ENCODE peak calls at places on chromosomes 2 and 18, in seven cellular contexts. A is IMR-90, F is H9, Q is mesendoderm, Z is trophoblast cell, R is H1, X is neuronal stem cell. L is an unnamed sample.

GRCh38 chr18:63126134-63127067 is 193.2 kb downstream of the BCL2 start:
- DNase-seq in X (no peak), F (no peak), R (no peak), Q (peak; percentile 54), Z (peak; percentile 37), A (no peak), L (no peak)

GRCh38 chr2:211457325-211457724 is 900.9 kb downstream of the CPS1 start:
- DNase-seq in A (no peak), R (no peak), F (no peak), Q (no peak), Z (no peak), X (no peak), L (no peak)

GRCh38 chr2:237591379-237591881 is 896 bp upstream of the RAB17 start:
- DNase-seq in X (no peak), A (no peak), Z (peak; percentile 98), R (no peak), Q (no peak), F (no peak), L (no peak)

GRCh38 chr2:96799623-96799935 is 16.5 kb upstream of the CNNM3 start:
- DNase-seq in Z (no peak), Q (no peak), A (no peak), R (no peak), X (no peak), F (no peak), L (no peak)

GRCh38 chr2:235533203-235533602 is 39.4 kb downstream of the AGAP1 start:
- DNase-seq in Q (no peak), A (no peak), R (no peak), X (no peak), F (no peak), Z (no peak), L (no peak)

GRCh38 chr2:191228861-191229260 is 16.3 kb upstream of the MYO1B start:
- DNase-seq in X (no peak), R (no peak), Z (no peak), F (no peak), Q (no peak), A (no peak), L (no peak)

GRCh38 chr2:152298754-152299153 is 36.2 kb upstream of the FMNL2 start:
- DNase-seq in F (no peak), R (no peak), A (peak; percentile 10), X (no peak), Q (peak; percentile 8), Z (peak; percentile 12), L (no peak)

GRCh38 chr18:903703-904102 is 968 bp upstream of the ADCYAP1 start:
- DNase-seq in Q (peak; percentile 73), R (peak; percentile 88), A (peak; percentile 10), Z (peak; percentile 8), X (no peak), F (peak; percentile 73), L (peak; percentile 51)

GRCh38 chr2:239361311-239361642 is 39.5 kb downstream of the HDAC4 start:
- DNase-seq in Q (peak; percentile 58), Z (no peak), A (peak; percentile 41), F (peak; percentile 29), X (no peak), R (no peak), L (peak; percentile 11)

GRCh38 chr2:38806001-38806400 is 28.0 kb downstream of the GEMIN6 start:
- DNase-seq in Z (no peak), Q (no peak), R (no peak), F (no peak), X (no peak), A (no peak), L (no peak)

GRCh38 chr2:11873766-11874165 is 127.3 kb downstream of the LPIN1 start:
- DNase-seq in Q (no peak), F (no peak), Z (no peak), A (peak; percentile 50), X (no peak), R (peak; percentile 13), L (peak; percentile 35)

GRCh38 chr2:235841863-235842262 is 326.3 kb downstream of the GBX2 start:
- DNase-seq in R (no peak), F (no peak), X (no peak), Q (no peak), A (no peak), Z (no peak), L (no peak)

GRCh38 chr2:47360937-47361336 is 42.0 kb upstream of the MSH2 start:
- DNase-seq in Z (no peak), R (no peak), A (peak; percentile 92), F (no peak), Q (no peak), X (no peak), L (peak; percentile 61)

GRCh38 chr2:28129955-28130695 is 239.6 kb downstream of the BABAM2 start:
- DNase-seq in A (peak; percentile 49), Z (no peak), Q (no peak), X (no peak), R (no peak), F (no peak), L (no peak)

GRCh38 chr18:79788096-79789085 is 9.3 kb upstream of the KCNG2 start:
- DNase-seq in Z (no peak), F (peak; percentile 55), X (no peak), Q (no peak), A (no peak), R (peak; percentile 71), L (no peak)

GRCh38 chr2:69073928-69074575 is 61.1 kb downstream of the ANTXR1 start:
- DNase-seq in A (no peak), Q (no peak), Z (no peak), X (no peak), F (no peak), R (no peak), L (no peak)
- H4K8ac ChIP-seq in A (no peak overlapping the region), Q (no peak overlapping the region), Z (no peak overlapping the region), X (no peak overlapping the region), F (no peak overlapping the region), R (no peak overlapping the region), L (no peak overlapping the region)

GRCh38 chr2:127154396-127154795 is 47.4 kb upstream of the BIN1 start:
- DNase-seq in Q (no peak), X (no peak), Z (no peak), A (no peak), F (no peak), R (no peak), L (no peak)

GRCh38 chr2:127155901-127156300 is 48.9 kb upstream of the BIN1 start:
- DNase-seq in R (no peak), X (no peak), F (no peak), A (peak; percentile 26), Z (no peak), Q (no peak), L (peak; percentile 51)

GRCh38 chr2:127153691-127154158 is 46.8 kb upstream of the BIN1 start:
- DNase-seq in R (no peak), Z (no peak), Q (peak; percentile 55), X (no peak), A (peak; percentile 89), F (no peak), L (peak; percentile 85)

GRCh38 chr2:127157114-127157513 is 50.2 kb upstream of the BIN1 start:
- DNase-seq in A (no peak), F (no peak), X (no peak), Q (no peak), Z (no peak), R (no peak), L (no peak)

GRCh38 chr2:127154985-127155650 is 48.2 kb upstream of the BIN1 start:
- DNase-seq in A (peak; percentile 50), Q (no peak), X (no peak), R (no peak), F (no peak), Z (no peak), L (no peak)
- H4K8ac ChIP-seq in A (peak overlapping the region; percentile 40), Q (no peak overlapping the region), X (no peak overlapping the region), R (no peak overlapping the region), F (no peak overlapping the region), Z (no peak overlapping the region), L (no peak overlapping the region)

GRCh38 chr2:200317975-200318374 is 11.5 kb downstream of the SPATS2L start:
- DNase-seq in A (no peak), Z (no peak), F (no peak), X (no peak), R (no peak), Q (no peak), L (no peak)
- H4K8ac ChIP-seq in A (no peak overlapping the region), Z (no peak overlapping the region), F (no peak overlapping the region), X (no peak overlapping the region), R (no peak overlapping the region), Q (no peak overlapping the region), L (no peak overlapping the region)

GRCh38 chr18:61831071-61831470 is 61.7 kb downstream of the RNF152 start:
- DNase-seq in A (peak; percentile 53), R (no peak), X (no peak), Q (no peak), F (no peak), Z (no peak), L (peak; percentile 81)

GRCh38 chr18:61833978-61834377 is 58.8 kb downstream of the RNF152 start:
- DNase-seq in A (peak; percentile 72), F (no peak), Z (no peak), Q (no peak), R (no peak), X (no peak), L (peak; percentile 62)

GRCh38 chr18:61833387-61833786 is 59.4 kb downstream of the RNF152 start:
- DNase-seq in Q (no peak), R (no peak), Z (no peak), F (no peak), A (peak; percentile 84), X (no peak), L (peak; percentile 89)

GRCh38 chr18:61829108-61829507 is 63.7 kb downstream of the RNF152 start:
- DNase-seq in X (no peak), Z (no peak), Q (no peak), F (no peak), R (no peak), A (no peak), L (no peak)

GRCh38 chr18:61832858-61833257 is 59.9 kb downstream of the RNF152 start:
- DNase-seq in A (no peak), Q (no peak), Z (no peak), X (no peak), F (no peak), R (no peak), L (no peak)
- H4K8ac ChIP-seq in A (no peak overlapping the region), Q (no peak overlapping the region), Z (no peak overlapping the region), X (no peak overlapping the region), F (no peak overlapping the region), R (no peak overlapping the region), L (no peak overlapping the region)

DNA sequence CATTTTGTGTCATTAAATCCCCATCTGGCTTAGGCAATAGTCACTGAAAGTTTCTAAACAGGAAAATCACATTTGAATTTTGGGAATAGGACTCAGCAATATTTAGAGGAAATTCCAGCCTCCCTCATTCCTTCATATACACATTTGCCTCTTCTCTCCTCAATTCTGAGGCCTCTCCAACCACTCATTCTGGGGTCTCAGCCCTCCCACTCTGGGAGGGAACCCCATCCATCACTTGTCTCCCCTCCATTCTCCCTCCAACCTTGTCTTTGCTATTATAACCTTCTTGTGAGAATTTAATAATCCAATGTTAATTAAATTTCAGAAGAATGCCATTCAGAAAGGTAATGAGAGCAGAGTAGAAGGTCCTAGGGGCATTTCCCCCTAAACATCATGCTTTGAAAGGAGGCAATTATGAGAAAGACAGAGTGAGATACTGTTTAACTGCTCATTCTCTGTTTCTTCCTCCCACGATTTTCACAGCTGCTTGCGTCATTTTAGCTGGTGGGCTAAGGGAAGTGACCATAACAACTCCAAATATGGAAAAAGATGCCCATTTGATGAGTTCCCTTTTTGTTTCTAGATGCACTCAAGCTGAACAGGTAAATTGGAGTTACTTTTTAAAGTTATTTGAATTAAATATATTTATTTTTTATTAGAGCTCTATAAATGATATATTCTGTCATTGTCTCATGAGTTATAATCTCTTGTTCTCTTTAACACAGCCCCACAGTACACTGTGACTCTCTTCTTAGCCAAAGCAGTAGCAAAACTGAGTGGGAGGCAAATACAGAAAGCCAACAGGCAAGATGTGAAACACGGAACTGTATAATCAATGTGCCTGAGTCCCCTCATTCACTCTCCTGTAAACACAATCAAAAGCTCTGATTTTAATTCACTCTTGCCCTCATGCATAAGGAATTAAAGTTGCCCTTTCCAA is 135.1 kb downstream of the DLGAP1 start:
- DNase-seq in A (no peak), X (no peak), Q (no peak), Z (no peak), R (no peak), F (no peak), L (no peak)
- H4K8ac ChIP-seq in A (no peak overlapping the region), X (no peak overlapping the region), Q (no peak overlapping the region), Z (no peak overlapping the region), R (no peak overlapping the region), F (no peak overlapping the region), L (no peak overlapping the region)

L was measured in mesenchymal stem cell.